ENCODE peak calls at places on chromosome 9, in six cellular contexts. One of them, this sample, is unnamed.

GRCh38 chr9:120078112-120078511 is 501.9 kb downstream of the CDK5RAP2 start:
- DNase-seq in AG09309: no peak
- DNase-seq in foreskin fibroblast: no peak
- DNase-seq in progenitor cell of endocrine pancreas: no peak
- DNase-seq in hippocampal formation: no peak
- DNase-seq in CD4-positive, CD25-positive, alpha-beta regulatory T cell: no peak
- DNase-seq in this sample: no peak

GRCh38 chr9:25602366-25603044 is 75.7 kb downstream of the TUSC1 start:
- DNase-seq in AG09309: no peak
- DNase-seq in foreskin fibroblast: no peak
- DNase-seq in progenitor cell of endocrine pancreas: no peak
- DNase-seq in hippocampal formation: no peak
- DNase-seq in CD4-positive, CD25-positive, alpha-beta regulatory T cell: no peak
- DNase-seq in this sample: no peak

GRCh38 chr9:116218399-116218798 is 64.8 kb downstream of the PAPPA start:
- DNase-seq in AG09309: no peak
- DNase-seq in foreskin fibroblast: no peak
- DNase-seq in progenitor cell of endocrine pancreas: no peak
- DNase-seq in hippocampal formation: no peak
- DNase-seq in CD4-positive, CD25-positive, alpha-beta regulatory T cell: no peak
- DNase-seq in this sample: no peak

GRCh38 chr9:137174722-137175293 is 3.0 kb upstream of the TMEM210 start:
- DNase-seq in AG09309: no peak
- DNase-seq in foreskin fibroblast: no peak
- DNase-seq in progenitor cell of endocrine pancreas: no peak
- DNase-seq in hippocampal formation: no peak
- DNase-seq in CD4-positive, CD25-positive, alpha-beta regulatory T cell: no peak
- DNase-seq in this sample: no peak

GRCh38 chr9:93917121-93917853 is 37.9 kb downstream of the BARX1 start:
- DNase-seq in AG09309: no peak
- DNase-seq in foreskin fibroblast: no peak
- DNase-seq in progenitor cell of endocrine pancreas: no peak
- DNase-seq in hippocampal formation: no peak
- DNase-seq in CD4-positive, CD25-positive, alpha-beta regulatory T cell: no peak
- DNase-seq in this sample: no peak

GRCh38 chr9:101354143-101354764 is 30.6 kb downstream of the BAAT start:
- DNase-seq in AG09309: no peak
- DNase-seq in foreskin fibroblast: no peak
- DNase-seq in progenitor cell of endocrine pancreas: no peak
- DNase-seq in hippocampal formation: no peak
- DNase-seq in CD4-positive, CD25-positive, alpha-beta regulatory T cell: no peak
- DNase-seq in this sample: no peak

GRCh38 chr9:2816476-2817141 is 27.3 kb downstream of the PUM3 start:
- DNase-seq in AG09309: peak
- DNase-seq in foreskin fibroblast: peak
- DNase-seq in progenitor cell of endocrine pancreas: no peak
- DNase-seq in hippocampal formation: no peak
- DNase-seq in CD4-positive, CD25-positive, alpha-beta regulatory T cell: no peak
- DNase-seq in this sample: no peak

GRCh38 chr9:128034821-128035764 is 32.0 kb downstream of the NAIF1 start:
- DNase-seq in AG09309: peak
- DNase-seq in foreskin fibroblast: peak
- DNase-seq in progenitor cell of endocrine pancreas: peak
- DNase-seq in hippocampal formation: peak
- DNase-seq in CD4-positive, CD25-positive, alpha-beta regulatory T cell: peak
- DNase-seq in this sample: peak

GRCh38 chr9:83445703-83446102 is 92.5 kb downstream of the FRMD3 start:
- DNase-seq in AG09309: no peak
- DNase-seq in foreskin fibroblast: no peak
- DNase-seq in progenitor cell of endocrine pancreas: no peak
- DNase-seq in hippocampal formation: no peak
- DNase-seq in CD4-positive, CD25-positive, alpha-beta regulatory T cell: no peak
- DNase-seq in this sample: no peak

GRCh38 chr9:137837345-137838278 is 40.0 kb upstream of the CACNA1B start:
- DNase-seq in AG09309: no peak
- DNase-seq in foreskin fibroblast: no peak
- DNase-seq in progenitor cell of endocrine pancreas: no peak
- DNase-seq in hippocampal formation: no peak
- DNase-seq in CD4-positive, CD25-positive, alpha-beta regulatory T cell: no peak
- DNase-seq in this sample: no peak

GRCh38 chr9:108662090-108662875 is 193.5 kb downstream of the ACTL7B start:
- DNase-seq in AG09309: no peak
- DNase-seq in foreskin fibroblast: peak
- DNase-seq in progenitor cell of endocrine pancreas: no peak
- DNase-seq in hippocampal formation: no peak
- DNase-seq in CD4-positive, CD25-positive, alpha-beta regulatory T cell: no peak
- DNase-seq in this sample: no peak

GRCh38 chr9:130331573-130331972 is 66.0 kb downstream of the HMCN2 start:
- DNase-seq in AG09309: peak
- DNase-seq in foreskin fibroblast: peak
- DNase-seq in progenitor cell of endocrine pancreas: no peak
- DNase-seq in hippocampal formation: no peak
- DNase-seq in CD4-positive, CD25-positive, alpha-beta regulatory T cell: no peak
- DNase-seq in this sample: peak

GRCh38 chr9:34986541-34987047 is 3.0 kb upstream of the DNAJB5 start:
- DNase-seq in AG09309: no peak
- DNase-seq in foreskin fibroblast: no peak
- DNase-seq in progenitor cell of endocrine pancreas: no peak
- DNase-seq in hippocampal formation: peak
- DNase-seq in CD4-positive, CD25-positive, alpha-beta regulatory T cell: peak
- DNase-seq in this sample: no peak

GRCh38 chr9:130985606-130986162 is 23.3 kb upstream of the LAMC3 start:
- DNase-seq in AG09309: no peak
- DNase-seq in foreskin fibroblast: no peak
- DNase-seq in progenitor cell of endocrine pancreas: no peak
- DNase-seq in hippocampal formation: no peak
- DNase-seq in CD4-positive, CD25-positive, alpha-beta regulatory T cell: no peak
- DNase-seq in this sample: no peak

GRCh38 chr9:38713426-38713825 is 6.5 kb downstream of the FAM240B start:
- DNase-seq in AG09309: peak
- DNase-seq in foreskin fibroblast: peak
- DNase-seq in progenitor cell of endocrine pancreas: no peak
- DNase-seq in hippocampal formation: no peak
- DNase-seq in CD4-positive, CD25-positive, alpha-beta regulatory T cell: no peak
- DNase-seq in this sample: peak

GRCh38 chr9:105445203-105445881 is 2.5 kb upstream of the FSD1L start:
- DNase-seq in AG09309: no peak
- DNase-seq in foreskin fibroblast: peak
- DNase-seq in progenitor cell of endocrine pancreas: no peak
- DNase-seq in hippocampal formation: no peak
- DNase-seq in CD4-positive, CD25-positive, alpha-beta regulatory T cell: no peak
- DNase-seq in this sample: no peak

GRCh38 chr9:114212841-114213240 is 57.5 kb downstream of the COL27A1 start:
- DNase-seq in AG09309: no peak
- DNase-seq in foreskin fibroblast: no peak
- DNase-seq in progenitor cell of endocrine pancreas: no peak
- DNase-seq in hippocampal formation: no peak
- DNase-seq in CD4-positive, CD25-positive, alpha-beta regulatory T cell: no peak
- DNase-seq in this sample: no peak

GRCh38 chr9:98943682-98944129 is at the start of gene COL15A1:
- DNase-seq in AG09309: no peak
- DNase-seq in foreskin fibroblast: peak
- DNase-seq in progenitor cell of endocrine pancreas: peak
- DNase-seq in hippocampal formation: no peak
- DNase-seq in CD4-positive, CD25-positive, alpha-beta regulatory T cell: no peak
- DNase-seq in this sample: no peak

GRCh38 chr9:121194730-121195129 is 6.9 kb downstream of the RAB14 start:
- DNase-seq in AG09309: no peak
- DNase-seq in foreskin fibroblast: no peak
- DNase-seq in progenitor cell of endocrine pancreas: no peak
- DNase-seq in hippocampal formation: no peak
- DNase-seq in CD4-positive, CD25-positive, alpha-beta regulatory T cell: no peak
- DNase-seq in this sample: no peak

GRCh38 chr9:104093162-104093561 is 947 bp upstream of the SMC2 start:
- DNase-seq in AG09309: no peak
- DNase-seq in foreskin fibroblast: peak
- DNase-seq in progenitor cell of endocrine pancreas: no peak
- DNase-seq in hippocampal formation: no peak
- DNase-seq in CD4-positive, CD25-positive, alpha-beta regulatory T cell: no peak
- DNase-seq in this sample: no peak

GRCh38 chr9:120894404-120895226 is 17.6 kb upstream of the PHF19 start:
- DNase-seq in AG09309: no peak
- DNase-seq in foreskin fibroblast: peak
- DNase-seq in progenitor cell of endocrine pancreas: peak
- DNase-seq in hippocampal formation: no peak
- DNase-seq in CD4-positive, CD25-positive, alpha-beta regulatory T cell: no peak
- DNase-seq in this sample: no peak

GRCh38 chr9:37209431-37210386 is 89.3 kb downstream of the ZCCHC7 start:
- DNase-seq in AG09309: no peak
- DNase-seq in foreskin fibroblast: peak
- DNase-seq in progenitor cell of endocrine pancreas: no peak
- DNase-seq in hippocampal formation: no peak
- DNase-seq in CD4-positive, CD25-positive, alpha-beta regulatory T cell: no peak
- DNase-seq in this sample: no peak

GRCh38 chr9:107738789-107739188 is 249.2 kb upstream of the KLF4 start:
- DNase-seq in AG09309: no peak
- DNase-seq in foreskin fibroblast: peak
- DNase-seq in progenitor cell of endocrine pancreas: no peak
- DNase-seq in hippocampal formation: no peak
- DNase-seq in CD4-positive, CD25-positive, alpha-beta regulatory T cell: no peak
- DNase-seq in this sample: no peak

GRCh38 chr9:5269249-5269715 is 35.2 kb downstream of the RLN2 start:
- DNase-seq in AG09309: no peak
- DNase-seq in foreskin fibroblast: peak
- DNase-seq in progenitor cell of endocrine pancreas: no peak
- DNase-seq in hippocampal formation: no peak
- DNase-seq in CD4-positive, CD25-positive, alpha-beta regulatory T cell: no peak
- DNase-seq in this sample: no peak

GRCh38 chr9:129517006-129517405 is 103.9 kb downstream of the C9orf50 start:
- DNase-seq in AG09309: no peak
- DNase-seq in foreskin fibroblast: no peak
- DNase-seq in progenitor cell of endocrine pancreas: no peak
- DNase-seq in hippocampal formation: no peak
- DNase-seq in CD4-positive, CD25-positive, alpha-beta regulatory T cell: no peak
- DNase-seq in this sample: no peak

GRCh38 chr9:109245300-109245897 is 75.5 kb downstream of the EPB41L4B start:
- DNase-seq in AG09309: no peak
- DNase-seq in foreskin fibroblast: no peak
- DNase-seq in progenitor cell of endocrine pancreas: no peak
- DNase-seq in hippocampal formation: no peak
- DNase-seq in CD4-positive, CD25-positive, alpha-beta regulatory T cell: no peak
- DNase-seq in this sample: no peak

GRCh38 chr9:18864516-18864915 is 168.5 kb downstream of the SAXO1 start:
- DNase-seq in AG09309: no peak
- DNase-seq in foreskin fibroblast: peak
- DNase-seq in progenitor cell of endocrine pancreas: no peak
- DNase-seq in hippocampal formation: no peak
- DNase-seq in CD4-positive, CD25-positive, alpha-beta regulatory T cell: no peak
- DNase-seq in this sample: no peak

GRCh38 chr9:128548876-128549275 is 3.5 kb upstream of the SPTAN1 start:
- DNase-seq in AG09309: no peak
- DNase-seq in foreskin fibroblast: no peak
- DNase-seq in progenitor cell of endocrine pancreas: no peak
- DNase-seq in hippocampal formation: no peak
- DNase-seq in CD4-positive, CD25-positive, alpha-beta regulatory T cell: no peak
- DNase-seq in this sample: no peak